ENCODE peak calls at places on chromosomes 5 and 9, in five cellular contexts. E is NCI-H1105 treated with DMSO at 0.1 percent for 48 hours; A is spleen; B is hepatic stellate cell; L is stimulated activated CD4-positive, alpha-beta T cell treated with anti-CD3 and anti-CD28 coated beads, Interleukin-12 subunit alpha, Interleukin-12 subunit beta, amount 100 ng/mL, for 48 hours. Q is an unnamed sample.

GRCh38 chr9:129740174-129740573 is 12.7 kb downstream of the PTGES start:
- DNase-seq in A (no peak), E (no peak), L (no peak), B (no peak), Q (no peak)

GRCh38 chr5:172801184-172801671 is 30.2 kb upstream of the DUSP1 start:
- DNase-seq in L (no peak), E (no peak), B (peak), A (no peak), Q (no peak)

GRCh38 chr9:129752915-129753724 is at the start of gene PTGES:
- DNase-seq in B (peak), A (peak), E (no peak), L (peak), Q (peak)

GRCh38 chr9:105921057-105921721 is 226.8 kb downstream of the TMEM38B start:
- DNase-seq in B (no peak), A (no peak), E (no peak), L (no peak), Q (no peak)

GRCh38 chr5:143182901-143183820 is 220.3 kb downstream of the NR3C1 start:
- DNase-seq in B (no peak), L (peak), E (no peak), A (no peak), Q (no peak)

GRCh38 chr9:113577525-113578261 is 114.2 kb downstream of the RGS3 start:
- DNase-seq in E (no peak), B (no peak), L (no peak), A (peak), Q (peak)

GRCh38 chr5:16406023-16406422 is 59.6 kb downstream of the ZNF622 start:
- DNase-seq in E (no peak), A (no peak), L (no peak), B (no peak), Q (no peak)

GRCh38 chr9:121122450-121123032 is 47.8 kb downstream of the CNTRL start:
- DNase-seq in A (no peak), E (no peak), B (no peak), L (no peak), Q (no peak)

GRCh38 chr9:70625078-70625477 is 210.6 kb upstream of the KLF9 start:
- DNase-seq in E (no peak), A (no peak), B (no peak), L (no peak), Q (no peak)

GRCh38 chr5:122937914-122938313 is 92.5 kb downstream of the SNX24 start:
- DNase-seq in E (no peak), L (no peak), A (no peak), B (no peak), Q (no peak)

GRCh38 chr9:87093777-87094176 is 146.5 kb upstream of the GAS1 start:
- DNase-seq in L (no peak), E (no peak), A (no peak), B (no peak), Q (no peak)

GRCh38 chr9:81132318-81132717 is 557.0 kb downstream of the TLE1 start:
- DNase-seq in E (no peak), L (no peak), A (no peak), B (peak), Q (no peak)

GRCh38 chr9:112028242-112029221 is 131.9 kb downstream of the UGCG start:
- DNase-seq in L (peak), B (no peak), E (no peak), A (no peak), Q (no peak)

GRCh38 chr5:10524376-10525123 is 39.3 kb upstream of the ANKRD33B start:
- DNase-seq in A (no peak), B (peak), E (no peak), L (no peak), Q (no peak)

GRCh38 chr5:92909545-92909962 is 671.5 kb downstream of the NR2F1-AS1 start:
- DNase-seq in E (no peak), A (no peak), L (no peak), B (no peak), Q (peak)

GRCh38 chr9:90074319-90074962 is 469.6 kb downstream of the GADD45G start:
- DNase-seq in B (no peak), A (no peak), L (no peak), E (no peak), Q (no peak)

GRCh38 chr5:36948650-36949049 is 72.1 kb downstream of the NIPBL start:
- DNase-seq in B (no peak), E (no peak), L (no peak), A (no peak), Q (no peak)

GRCh38 chr9:95874303-95874988 is 1.0 kb upstream of the ERCC6L2 start:
- DNase-seq in A (no peak), B (no peak), L (no peak), E (no peak), Q (no peak)

GRCh38 chr5:59496524-59497134 is 396.9 kb downstream of the PDE4D start:
- DNase-seq in A (peak), E (no peak), L (no peak), B (no peak), Q (no peak)

GRCh38 chr5:167899490-167899889 is 392.0 kb upstream of the WWC1 start:
- DNase-seq in B (no peak), E (no peak), A (no peak), L (no peak), Q (no peak)

GRCh38 chr5:115735108-115735998 is 81.1 kb downstream of the CDO1 start:
- DNase-seq in A (no peak), L (no peak), B (no peak), E (no peak), Q (no peak)

GRCh38 chr5:44275908-44276307 is 113.3 kb downstream of the FGF10 start:
- DNase-seq in E (no peak), L (no peak), A (no peak), B (no peak), Q (no peak)

GRCh38 chr5:150582281-150582791 is 58.1 kb upstream of the SYNPO start:
- DNase-seq in A (no peak), B (no peak), L (no peak), E (no peak), Q (peak)

GRCh38 chr9:69554945-69555344 is 117.2 kb downstream of the APBA1 start:
- DNase-seq in E (no peak), L (no peak), B (peak), A (no peak), Q (no peak)

Q was measured in posterior vena cava.